ENCODE peak calls at places on chromosome 15, in six cellular contexts. One of them, this sample, is unnamed.

GRCh38 chr15:76376816-76377215 is 40.2 kb downstream of the ISL2 start:
- DNase-seq in T-cell: no peak
- DNase-seq in stimulated activated CD8-positive, alpha-beta memory T cell treated with anti-CD3 and anti-CD28 coated beads, Interleukin-4, amount 100 ng/mL, for 24 hours: no peak
- DNase-seq in smooth muscle cell of the brain vasculature: no peak
- DNase-seq in RWPE1: no peak
- DNase-seq in body of pancreas: no peak
- DNase-seq in this sample: no peak

GRCh38 chr15:51144021-51144532 is 49.4 kb upstream of the TNFAIP8L3 start:
- DNase-seq in T-cell: no peak
- DNase-seq in stimulated activated CD8-positive, alpha-beta memory T cell treated with anti-CD3 and anti-CD28 coated beads, Interleukin-4, amount 100 ng/mL, for 24 hours: no peak
- DNase-seq in smooth muscle cell of the brain vasculature: no peak
- DNase-seq in RWPE1: peak
- DNase-seq in body of pancreas: no peak
- DNase-seq in this sample: no peak

GRCh38 chr15:29131336-29132109 is 138.1 kb downstream of the NSMCE3 start:
- DNase-seq in T-cell: no peak
- DNase-seq in stimulated activated CD8-positive, alpha-beta memory T cell treated with anti-CD3 and anti-CD28 coated beads, Interleukin-4, amount 100 ng/mL, for 24 hours: no peak
- DNase-seq in smooth muscle cell of the brain vasculature: no peak
- DNase-seq in RWPE1: no peak
- DNase-seq in body of pancreas: no peak
- DNase-seq in this sample: no peak

GRCh38 chr15:35697549-35698299 is 151.8 kb upstream of the DPH6 start:
- DNase-seq in T-cell: no peak
- DNase-seq in stimulated activated CD8-positive, alpha-beta memory T cell treated with anti-CD3 and anti-CD28 coated beads, Interleukin-4, amount 100 ng/mL, for 24 hours: no peak
- DNase-seq in smooth muscle cell of the brain vasculature: no peak
- DNase-seq in RWPE1: peak
- DNase-seq in body of pancreas: no peak
- DNase-seq in this sample: no peak

GRCh38 chr15:96066852-96067490 is 263.5 kb upstream of the NR2F2 start:
- DNase-seq in T-cell: no peak
- DNase-seq in stimulated activated CD8-positive, alpha-beta memory T cell treated with anti-CD3 and anti-CD28 coated beads, Interleukin-4, amount 100 ng/mL, for 24 hours: no peak
- DNase-seq in smooth muscle cell of the brain vasculature: no peak
- DNase-seq in RWPE1: no peak
- DNase-seq in body of pancreas: no peak
- DNase-seq in this sample: no peak

GRCh38 chr15:60346077-60346476 is 51.7 kb downstream of the ANXA2 start:
- DNase-seq in T-cell: no peak
- DNase-seq in stimulated activated CD8-positive, alpha-beta memory T cell treated with anti-CD3 and anti-CD28 coated beads, Interleukin-4, amount 100 ng/mL, for 24 hours: no peak
- DNase-seq in smooth muscle cell of the brain vasculature: no peak
- DNase-seq in RWPE1: no peak
- DNase-seq in body of pancreas: no peak
- DNase-seq in this sample: no peak

GRCh38 chr15:67048281-67049279 is 16.8 kb upstream of the SMAD3 start:
- DNase-seq in T-cell: no peak
- DNase-seq in stimulated activated CD8-positive, alpha-beta memory T cell treated with anti-CD3 and anti-CD28 coated beads, Interleukin-4, amount 100 ng/mL, for 24 hours: no peak
- DNase-seq in smooth muscle cell of the brain vasculature: no peak
- DNase-seq in RWPE1: peak
- DNase-seq in body of pancreas: peak
- DNase-seq in this sample: no peak

GRCh38 chr15:101615414-101615985 is 36.7 kb downstream of the TM2D3 start:
- DNase-seq in T-cell: no peak
- DNase-seq in stimulated activated CD8-positive, alpha-beta memory T cell treated with anti-CD3 and anti-CD28 coated beads, Interleukin-4, amount 100 ng/mL, for 24 hours: no peak
- DNase-seq in smooth muscle cell of the brain vasculature: no peak
- DNase-seq in RWPE1: no peak
- DNase-seq in body of pancreas: no peak
- DNase-seq in this sample: no peak

GRCh38 chr15:90019611-90020010 is 18.5 kb downstream of the ZNF710 start:
- DNase-seq in T-cell: no peak
- DNase-seq in stimulated activated CD8-positive, alpha-beta memory T cell treated with anti-CD3 and anti-CD28 coated beads, Interleukin-4, amount 100 ng/mL, for 24 hours: no peak
- DNase-seq in smooth muscle cell of the brain vasculature: no peak
- DNase-seq in RWPE1: no peak
- DNase-seq in body of pancreas: peak
- DNase-seq in this sample: no peak

GRCh38 chr15:70494861-70495571 is 268.3 kb downstream of the UACA start:
- DNase-seq in T-cell: no peak
- DNase-seq in stimulated activated CD8-positive, alpha-beta memory T cell treated with anti-CD3 and anti-CD28 coated beads, Interleukin-4, amount 100 ng/mL, for 24 hours: no peak
- DNase-seq in smooth muscle cell of the brain vasculature: no peak
- DNase-seq in RWPE1: peak
- DNase-seq in body of pancreas: no peak
- DNase-seq in this sample: no peak

GRCh38 chr15:68053701-68053996 is 466 bp upstream of the PIAS1 start:
- DNase-seq in T-cell: no peak
- DNase-seq in stimulated activated CD8-positive, alpha-beta memory T cell treated with anti-CD3 and anti-CD28 coated beads, Interleukin-4, amount 100 ng/mL, for 24 hours: no peak
- DNase-seq in smooth muscle cell of the brain vasculature: no peak
- DNase-seq in RWPE1: no peak
- DNase-seq in body of pancreas: no peak
- DNase-seq in this sample: no peak

GRCh38 chr15:67024322-67024997 is 40.9 kb upstream of the SMAD3 start:
- DNase-seq in T-cell: no peak
- DNase-seq in stimulated activated CD8-positive, alpha-beta memory T cell treated with anti-CD3 and anti-CD28 coated beads, Interleukin-4, amount 100 ng/mL, for 24 hours: peak
- DNase-seq in smooth muscle cell of the brain vasculature: peak
- DNase-seq in RWPE1: peak
- DNase-seq in body of pancreas: peak
- DNase-seq in this sample: no peak

GRCh38 chr15:30791239-30791638 is 112.5 kb upstream of the FAN1 start:
- DNase-seq in T-cell: no peak
- DNase-seq in stimulated activated CD8-positive, alpha-beta memory T cell treated with anti-CD3 and anti-CD28 coated beads, Interleukin-4, amount 100 ng/mL, for 24 hours: no peak
- DNase-seq in smooth muscle cell of the brain vasculature: no peak
- DNase-seq in RWPE1: peak
- DNase-seq in body of pancreas: no peak
- DNase-seq in this sample: no peak

GRCh38 chr15:56524915-56525314 is 60.0 kb upstream of the MNS1 start:
- DNase-seq in T-cell: no peak
- DNase-seq in stimulated activated CD8-positive, alpha-beta memory T cell treated with anti-CD3 and anti-CD28 coated beads, Interleukin-4, amount 100 ng/mL, for 24 hours: no peak
- DNase-seq in smooth muscle cell of the brain vasculature: no peak
- DNase-seq in RWPE1: no peak
- DNase-seq in body of pancreas: no peak
- DNase-seq in this sample: no peak

GRCh38 chr15:95839367-95839782 is 491.1 kb upstream of the NR2F2 start:
- DNase-seq in T-cell: no peak
- DNase-seq in stimulated activated CD8-positive, alpha-beta memory T cell treated with anti-CD3 and anti-CD28 coated beads, Interleukin-4, amount 100 ng/mL, for 24 hours: no peak
- DNase-seq in smooth muscle cell of the brain vasculature: no peak
- DNase-seq in RWPE1: no peak
- DNase-seq in body of pancreas: no peak
- DNase-seq in this sample: no peak

GRCh38 chr15:88605507-88606436 is 15.4 kb upstream of the AEN start:
- DNase-seq in T-cell: no peak
- DNase-seq in stimulated activated CD8-positive, alpha-beta memory T cell treated with anti-CD3 and anti-CD28 coated beads, Interleukin-4, amount 100 ng/mL, for 24 hours: no peak
- DNase-seq in smooth muscle cell of the brain vasculature: no peak
- DNase-seq in RWPE1: no peak
- DNase-seq in body of pancreas: peak
- DNase-seq in this sample: peak

GRCh38 chr15:91186892-91187644 is 87.0 kb downstream of the SV2B start:
- DNase-seq in T-cell: no peak
- DNase-seq in stimulated activated CD8-positive, alpha-beta memory T cell treated with anti-CD3 and anti-CD28 coated beads, Interleukin-4, amount 100 ng/mL, for 24 hours: no peak
- DNase-seq in smooth muscle cell of the brain vasculature: no peak
- DNase-seq in RWPE1: peak
- DNase-seq in body of pancreas: peak
- DNase-seq in this sample: no peak

GRCh38 chr15:91894606-91895005 is 41.1 kb downstream of the SLCO3A1 start:
- DNase-seq in T-cell: no peak
- DNase-seq in stimulated activated CD8-positive, alpha-beta memory T cell treated with anti-CD3 and anti-CD28 coated beads, Interleukin-4, amount 100 ng/mL, for 24 hours: no peak
- DNase-seq in smooth muscle cell of the brain vasculature: no peak
- DNase-seq in RWPE1: peak
- DNase-seq in body of pancreas: no peak
- DNase-seq in this sample: no peak

GRCh38 chr15:77640615-77641014 is 7.9 kb upstream of the LINGO1 start:
- DNase-seq in T-cell: no peak
- DNase-seq in stimulated activated CD8-positive, alpha-beta memory T cell treated with anti-CD3 and anti-CD28 coated beads, Interleukin-4, amount 100 ng/mL, for 24 hours: no peak
- DNase-seq in smooth muscle cell of the brain vasculature: no peak
- DNase-seq in RWPE1: no peak
- DNase-seq in body of pancreas: no peak
- DNase-seq in this sample: no peak

GRCh38 chr15:90200534-90201139 is 493 bp upstream of the SEMA4B start:
- DNase-seq in T-cell: no peak
- DNase-seq in stimulated activated CD8-positive, alpha-beta memory T cell treated with anti-CD3 and anti-CD28 coated beads, Interleukin-4, amount 100 ng/mL, for 24 hours: no peak
- DNase-seq in smooth muscle cell of the brain vasculature: no peak
- DNase-seq in RWPE1: no peak
- DNase-seq in body of pancreas: no peak
- DNase-seq in this sample: no peak

GRCh38 chr15:44882499-44882968 is 74.0 kb upstream of the TERB2 start:
- DNase-seq in T-cell: no peak
- DNase-seq in stimulated activated CD8-positive, alpha-beta memory T cell treated with anti-CD3 and anti-CD28 coated beads, Interleukin-4, amount 100 ng/mL, for 24 hours: no peak
- DNase-seq in smooth muscle cell of the brain vasculature: no peak
- DNase-seq in RWPE1: peak
- DNase-seq in body of pancreas: no peak
- DNase-seq in this sample: peak

GRCh38 chr15:100703671-100704070 is 101.3 kb downstream of the ASB7 start:
- DNase-seq in T-cell: no peak
- DNase-seq in stimulated activated CD8-positive, alpha-beta memory T cell treated with anti-CD3 and anti-CD28 coated beads, Interleukin-4, amount 100 ng/mL, for 24 hours: no peak
- DNase-seq in smooth muscle cell of the brain vasculature: no peak
- DNase-seq in RWPE1: no peak
- DNase-seq in body of pancreas: no peak
- DNase-seq in this sample: no peak

GRCh38 chr15:58467722-58468436 is 36.1 kb downstream of the LIPC start:
- DNase-seq in T-cell: no peak
- DNase-seq in stimulated activated CD8-positive, alpha-beta memory T cell treated with anti-CD3 and anti-CD28 coated beads, Interleukin-4, amount 100 ng/mL, for 24 hours: no peak
- DNase-seq in smooth muscle cell of the brain vasculature: peak
- DNase-seq in RWPE1: no peak
- DNase-seq in body of pancreas: no peak
- DNase-seq in this sample: no peak

GRCh38 chr15:55348281-55348778 is 29.3 kb downstream of the PIGB start:
- DNase-seq in T-cell: no peak
- DNase-seq in stimulated activated CD8-positive, alpha-beta memory T cell treated with anti-CD3 and anti-CD28 coated beads, Interleukin-4, amount 100 ng/mL, for 24 hours: no peak
- DNase-seq in smooth muscle cell of the brain vasculature: no peak
- DNase-seq in RWPE1: no peak
- DNase-seq in body of pancreas: no peak
- DNase-seq in this sample: no peak

GRCh38 chr15:87777054-87777498 is 479.5 kb downstream of the NTRK3 start:
- DNase-seq in T-cell: no peak
- DNase-seq in stimulated activated CD8-positive, alpha-beta memory T cell treated with anti-CD3 and anti-CD28 coated beads, Interleukin-4, amount 100 ng/mL, for 24 hours: no peak
- DNase-seq in smooth muscle cell of the brain vasculature: no peak
- DNase-seq in RWPE1: no peak
- DNase-seq in body of pancreas: no peak
- DNase-seq in this sample: no peak

GRCh38 chr15:31235298-31236183 is 91.1 kb upstream of the KLF13 start:
- DNase-seq in T-cell: no peak
- DNase-seq in stimulated activated CD8-positive, alpha-beta memory T cell treated with anti-CD3 and anti-CD28 coated beads, Interleukin-4, amount 100 ng/mL, for 24 hours: no peak
- DNase-seq in smooth muscle cell of the brain vasculature: no peak
- DNase-seq in RWPE1: no peak
- DNase-seq in body of pancreas: peak
- DNase-seq in this sample: no peak

GRCh38 chr15:26550880-26551279 is 222.0 kb downstream of the GABRB3 start:
- DNase-seq in T-cell: no peak
- DNase-seq in stimulated activated CD8-positive, alpha-beta memory T cell treated with anti-CD3 and anti-CD28 coated beads, Interleukin-4, amount 100 ng/mL, for 24 hours: no peak
- DNase-seq in smooth muscle cell of the brain vasculature: no peak
- DNase-seq in RWPE1: no peak
- DNase-seq in body of pancreas: no peak
- DNase-seq in this sample: no peak

GRCh38 chr15:99993681-99994131 is 260.5 kb upstream of the LYSMD4 start:
- DNase-seq in T-cell: no peak
- DNase-seq in stimulated activated CD8-positive, alpha-beta memory T cell treated with anti-CD3 and anti-CD28 coated beads, Interleukin-4, amount 100 ng/mL, for 24 hours: no peak
- DNase-seq in smooth muscle cell of the brain vasculature: no peak
- DNase-seq in RWPE1: no peak
- DNase-seq in body of pancreas: no peak
- DNase-seq in this sample: no peak

GRCh38 chr15:89740137-89740536 is 10.9 kb downstream of the MESP1 start:
- DNase-seq in T-cell: peak
- DNase-seq in stimulated activated CD8-positive, alpha-beta memory T cell treated with anti-CD3 and anti-CD28 coated beads, Interleukin-4, amount 100 ng/mL, for 24 hours: peak
- DNase-seq in smooth muscle cell of the brain vasculature: peak
- DNase-seq in RWPE1: peak
- DNase-seq in body of pancreas: peak
- DNase-seq in this sample: peak

GRCh38 chr15:68463996-68464395 is 32.0 kb upstream of the ITGA11 start:
- DNase-seq in T-cell: no peak
- DNase-seq in stimulated activated CD8-positive, alpha-beta memory T cell treated with anti-CD3 and anti-CD28 coated beads, Interleukin-4, amount 100 ng/mL, for 24 hours: no peak
- DNase-seq in smooth muscle cell of the brain vasculature: no peak
- DNase-seq in RWPE1: no peak
- DNase-seq in body of pancreas: no peak
- DNase-seq in this sample: no peak

GRCh38 chr15:42474857-42475256 is 16.1 kb downstream of the ZNF106 start:
- DNase-seq in T-cell: no peak
- DNase-seq in stimulated activated CD8-positive, alpha-beta memory T cell treated with anti-CD3 and anti-CD28 coated beads, Interleukin-4, amount 100 ng/mL, for 24 hours: no peak
- DNase-seq in smooth muscle cell of the brain vasculature: no peak
- DNase-seq in RWPE1: no peak
- DNase-seq in body of pancreas: no peak
- DNase-seq in this sample: no peak

GRCh38 chr15:56698268-56698667 is 35.0 kb downstream of the ZNF280D start:
- DNase-seq in T-cell: no peak
- DNase-seq in stimulated activated CD8-positive, alpha-beta memory T cell treated with anti-CD3 and anti-CD28 coated beads, Interleukin-4, amount 100 ng/mL, for 24 hours: no peak
- DNase-seq in smooth muscle cell of the brain vasculature: no peak
- DNase-seq in RWPE1: no peak
- DNase-seq in body of pancreas: no peak
- DNase-seq in this sample: no peak

GRCh38 chr15:71562251-71562650 is 248.1 kb upstream of the NR2E3 start:
- DNase-seq in T-cell: no peak
- DNase-seq in stimulated activated CD8-positive, alpha-beta memory T cell treated with anti-CD3 and anti-CD28 coated beads, Interleukin-4, amount 100 ng/mL, for 24 hours: no peak
- DNase-seq in smooth muscle cell of the brain vasculature: no peak
- DNase-seq in RWPE1: no peak
- DNase-seq in body of pancreas: no peak
- DNase-seq in this sample: no peak

GRCh38 chr15:31487811-31488436 is 161.3 kb downstream of the KLF13 start:
- DNase-seq in T-cell: no peak
- DNase-seq in stimulated activated CD8-positive, alpha-beta memory T cell treated with anti-CD3 and anti-CD28 coated beads, Interleukin-4, amount 100 ng/mL, for 24 hours: no peak
- DNase-seq in smooth muscle cell of the brain vasculature: no peak
- DNase-seq in RWPE1: peak
- DNase-seq in body of pancreas: peak
- DNase-seq in this sample: no peak

GRCh38 chr15:101799665-101800064 is 3.6 kb upstream of the OR4F6 start:
- DNase-seq in T-cell: no peak
- DNase-seq in stimulated activated CD8-positive, alpha-beta memory T cell treated with anti-CD3 and anti-CD28 coated beads, Interleukin-4, amount 100 ng/mL, for 24 hours: no peak
- DNase-seq in smooth muscle cell of the brain vasculature: no peak
- DNase-seq in RWPE1: no peak
- DNase-seq in body of pancreas: no peak
- DNase-seq in this sample: no peak

GRCh38 chr15:91849180-91849579 is 4.3 kb upstream of the SLCO3A1 start:
- DNase-seq in T-cell: no peak
- DNase-seq in stimulated activated CD8-positive, alpha-beta memory T cell treated with anti-CD3 and anti-CD28 coated beads, Interleukin-4, amount 100 ng/mL, for 24 hours: no peak
- DNase-seq in smooth muscle cell of the brain vasculature: no peak
- DNase-seq in RWPE1: no peak
- DNase-seq in body of pancreas: no peak
- DNase-seq in this sample: no peak

GRCh38 chr15:64251121-64251520 is 88.3 kb upstream of the PPIB start:
- DNase-seq in T-cell: peak
- DNase-seq in stimulated activated CD8-positive, alpha-beta memory T cell treated with anti-CD3 and anti-CD28 coated beads, Interleukin-4, amount 100 ng/mL, for 24 hours: no peak
- DNase-seq in smooth muscle cell of the brain vasculature: no peak
- DNase-seq in RWPE1: no peak
- DNase-seq in body of pancreas: no peak
- DNase-seq in this sample: no peak

GRCh38 chr15:80942746-80943565 is 46.7 kb downstream of the MESD start:
- DNase-seq in T-cell: no peak
- DNase-seq in stimulated activated CD8-positive, alpha-beta memory T cell treated with anti-CD3 and anti-CD28 coated beads, Interleukin-4, amount 100 ng/mL, for 24 hours: no peak
- DNase-seq in smooth muscle cell of the brain vasculature: no peak
- DNase-seq in RWPE1: no peak
- DNase-seq in body of pancreas: no peak
- DNase-seq in this sample: no peak

GRCh38 chr15:72271895-72272212 is 500 bp downstream of the PARP6 start:
- DNase-seq in T-cell: no peak
- DNase-seq in stimulated activated CD8-positive, alpha-beta memory T cell treated with anti-CD3 and anti-CD28 coated beads, Interleukin-4, amount 100 ng/mL, for 24 hours: no peak
- DNase-seq in smooth muscle cell of the brain vasculature: no peak
- DNase-seq in RWPE1: peak
- DNase-seq in body of pancreas: no peak
- DNase-seq in this sample: no peak

GRCh38 chr15:77493324-77493907 is 72.7 kb downstream of the HMG20A start:
- DNase-seq in T-cell: no peak
- DNase-seq in stimulated activated CD8-positive, alpha-beta memory T cell treated with anti-CD3 and anti-CD28 coated beads, Interleukin-4, amount 100 ng/mL, for 24 hours: no peak
- DNase-seq in smooth muscle cell of the brain vasculature: no peak
- DNase-seq in RWPE1: no peak
- DNase-seq in body of pancreas: no peak
- DNase-seq in this sample: no peak